ENCODE peak calls at places on chromosomes 13 and 19, in four cellular contexts. V is WTC11, K is SK-N-SH, Z is H1. S is an unnamed sample.

GRCh38 chr19:48443262-48443661 is 2.5 kb upstream of the GRWD1 start:
- DNase-seq in V (peak), K (no peak), Z (no peak), S (no peak)

GRCh38 chr19:36121486-36122124 is 6.3 kb downstream of the TBCB start:
- DNase-seq in V (no peak), K (peak), Z (no peak), S (no peak)

GRCh38 chr13:71751074-71751473 is 115.9 kb downstream of the DACH1 start:
- DNase-seq in V (no peak), K (peak), Z (no peak), S (no peak)

GRCh38 chr13:106917024-106917491 is 349.1 kb upstream of the ARGLU1 start:
- DNase-seq in V (peak), K (no peak), Z (no peak), S (no peak)

GRCh38 chr19:43700368-43701015 is 15.4 kb upstream of the IRGC start:
- DNase-seq in V (no peak), K (no peak), Z (no peak), S (no peak)

GRCh38 chr19:38737921-38738731 is 6.1 kb downstream of the CAPN12 start:
- DNase-seq in V (no peak), K (no peak), Z (no peak), S (no peak)

GRCh38 chr13:75161804-75162203 is 320.2 kb downstream of the TBC1D4 start:
- DNase-seq in V (peak), K (no peak), Z (no peak), S (no peak)

GRCh38 chr13:74132152-74132767 is 1.9 kb downstream of the KLF12 start:
- DNase-seq in V (no peak), K (no peak), Z (no peak), S (no peak)

GRCh38 chr19:23770672-23771250 is 12.1 kb upstream of the ZNF681 start:
- DNase-seq in V (no peak), K (no peak), Z (no peak), S (peak)

GRCh38 chr13:59094149-59094548 is 1069.6 kb downstream of the DIAPH3 start:
- DNase-seq in V (no peak), K (no peak), Z (no peak), S (no peak)

GRCh38 chr19:3324405-3324856 is 42.0 kb upstream of the NFIC start:
- DNase-seq in V (peak), K (peak), Z (no peak), S (peak)

GRCh38 chr13:98393873-98394272 is 183.0 kb downstream of the STK24 start:
- DNase-seq in V (no peak), K (no peak), Z (no peak), S (no peak)

GRCh38 chr19:10450853-10451609 is 30.7 kb downstream of the PDE4A start:
- DNase-seq in V (peak), K (peak), Z (peak), S (peak)

GRCh38 chr13:98998831-98999634 is 21.2 kb upstream of the DOCK9 start:
- DNase-seq in V (no peak), K (no peak), Z (no peak), S (no peak)

GRCh38 chr19:13014101-13014920 is 19.0 kb downstream of the NFIX start:
- DNase-seq in V (peak), K (no peak), Z (no peak), S (no peak)

GRCh38 chr19:47495478-47496372 is 11.7 kb upstream of the KPTN start:
- DNase-seq in V (no peak), K (no peak), Z (no peak), S (no peak)

GRCh38 chr13:50512602-50513527 is 330.6 kb downstream of the DLEU7 start:
- DNase-seq in V (no peak), K (no peak), Z (no peak), S (no peak)

GRCh38 chr13:68748038-68748437 is 1359.6 kb upstream of the ATXN8OS start:
- DNase-seq in V (no peak), K (no peak), Z (no peak), S (no peak)

GRCh38 chr19:42596391-42597071 is 1.8 kb upstream of the CEACAM8 start:
- DNase-seq in V (peak), K (peak), Z (no peak), S (peak)

GRCh38 chr13:90746230-90746629 is 601.3 kb upstream of the MIR17HG start:
- DNase-seq in V (no peak), K (no peak), Z (no peak), S (no peak)

GRCh38 chr19:56639217-56639616 is 3.7 kb upstream of the SMIM17 start:
- DNase-seq in V (no peak), K (no peak), Z (no peak), S (peak)

GRCh38 chr19:56642711-56643459 is at the start of gene SMIM17:
- DNase-seq in V (no peak), K (peak), Z (no peak), S (no peak)

GRCh38 chr19:56643460-56643763 is 453 bp downstream of the SMIM17 start:
- DNase-seq in V (no peak), K (no peak), Z (no peak), S (no peak)

GRCh38 chr19:56633021-56633420 is 9.9 kb upstream of the SMIM17 start:
- DNase-seq in V (no peak), K (no peak), Z (no peak), S (no peak)

GRCh38 chr19:56637976-56638555 is 4.9 kb upstream of the SMIM17 start:
- DNase-seq in V (peak), K (no peak), Z (peak), S (peak)
- TF ChIP-seq TEAD4 in V (peak), K (no peak), Z (no peak), S (no peak)

DNA sequence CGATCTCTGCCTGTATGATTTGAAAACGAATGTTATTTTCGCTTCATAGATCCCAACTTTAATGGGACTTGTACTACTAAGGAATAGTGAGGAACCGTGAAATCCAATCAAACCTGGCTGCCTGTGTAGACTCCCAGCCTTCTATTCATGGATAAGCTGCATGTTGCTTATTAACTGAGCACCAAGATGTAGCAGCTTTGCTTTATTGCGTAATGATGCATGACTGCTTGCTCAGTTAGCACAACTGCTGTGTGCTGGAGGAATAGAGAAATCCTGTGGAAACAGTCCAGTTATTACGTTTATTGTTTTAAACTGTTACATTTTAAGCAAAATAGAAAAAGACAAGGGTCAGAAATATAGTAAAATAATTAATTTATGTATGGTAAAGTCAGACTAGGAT is 108.2 kb downstream of the SHISA2 start:
- DNase-seq in V (no peak), K (no peak), Z (no peak), S (no peak)
- TF ChIP-seq TEAD4 in V (no peak), K (no peak), Z (no peak), S (no peak)

DNA sequence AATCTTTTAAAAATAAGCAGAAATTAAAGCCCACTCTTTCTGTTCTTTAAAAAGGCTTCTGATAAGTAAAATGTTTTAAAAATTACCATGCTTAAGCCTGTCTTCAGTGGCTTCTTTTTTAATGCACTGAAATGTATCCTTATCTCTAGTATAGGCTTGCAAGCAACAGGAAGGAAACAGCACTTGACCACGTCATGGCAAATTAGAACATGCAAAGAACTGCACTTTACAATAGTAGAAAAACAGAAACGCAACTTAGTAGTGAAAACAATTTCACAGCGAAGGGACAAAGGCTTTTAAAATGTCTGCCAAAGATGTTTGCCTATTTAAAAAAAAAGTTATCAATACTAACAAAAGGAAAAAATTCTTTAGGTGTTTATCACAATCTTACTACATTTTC is 36.3 kb downstream of the ELF1 start:
- DNase-seq in V (no peak), K (peak), Z (no peak), S (peak)
- TF ChIP-seq TEAD4 in V (no peak), K (no peak), Z (no peak), S (peak)

GRCh38 chr19:50565984-50566903 is 2.0 kb downstream of the LRRC4B start:
- DNase-seq in V (peak), K (no peak), Z (no peak), S (no peak)
- TF ChIP-seq TEAD4 in V (no peak), K (no peak), Z (no peak), S (no peak)

DNA sequence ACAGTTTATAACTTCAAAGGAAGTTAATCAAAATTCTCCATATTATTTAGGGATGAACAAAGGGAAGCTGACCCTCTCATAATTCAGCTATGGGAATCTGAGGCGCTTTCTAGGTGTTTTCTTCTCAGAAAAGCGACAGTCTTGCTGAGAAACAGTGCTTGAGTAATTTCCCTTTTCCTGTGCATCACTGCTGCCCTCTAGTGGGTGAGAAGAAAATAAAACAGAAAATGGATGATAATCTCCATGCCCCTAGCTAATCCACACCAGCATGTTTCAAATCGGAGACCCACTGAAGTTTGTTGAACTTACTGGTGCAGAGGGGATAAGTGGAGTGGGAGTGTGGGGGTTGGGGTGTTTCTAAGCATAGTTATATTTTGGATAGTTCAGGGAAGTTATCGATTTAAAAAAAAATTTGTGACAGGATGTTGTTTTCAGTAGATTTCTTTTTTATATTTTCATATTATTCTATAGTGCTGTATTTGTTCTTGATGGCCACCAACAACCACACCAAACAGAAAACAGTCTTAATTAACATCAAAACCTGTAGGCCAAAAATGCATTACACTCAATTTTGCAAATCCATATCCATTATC is 21.4 kb downstream of the LCP1 start:
- DNase-seq in V (no peak), K (peak), Z (no peak), S (peak)
- TF ChIP-seq TEAD4 in V (no peak), K (no peak), Z (no peak), S (no peak)

GRCh38 chr19:14407889-14408640 is 11.1 kb downstream of the DDX39A start:
- DNase-seq in V (no peak), K (no peak), Z (no peak), S (peak)
- TF ChIP-seq TEAD4 in V (no peak), K (no peak), Z (no peak), S (no peak)

S was measured in K562.